ENCODE peak calls at places on chromosomes 3 and 15, in seven cellular contexts. P is nephron progenitor cell, T is prostate gland, Q is AG04449, M is psoas muscle, D is HFF-Myc, I is fibroblast of villous mesenchyme. B is an unnamed sample.

GRCh38 chr3:20904674-20905073 is 718.7 kb upstream of the SGO1 start:
- DNase-seq in P (no peak), T (no peak), Q (no peak), M (no peak), D (no peak), I (no peak), B (no peak)

GRCh38 chr3:132573657-132574260 is 23.3 kb upstream of the ACKR4 start:
- DNase-seq in P (no peak), T (no peak), Q (no peak), M (no peak), D (no peak), I (peak), B (no peak)

GRCh38 chr3:128282392-128283196 is 129.3 kb downstream of the EEFSEC start:
- DNase-seq in P (no peak), T (peak), Q (no peak), M (peak), D (no peak), I (peak), B (peak)

GRCh38 chr3:105233056-105233455 is 133.7 kb upstream of the ALCAM start:
- DNase-seq in P (no peak), T (no peak), Q (peak), M (no peak), D (no peak), I (no peak), B (no peak)

GRCh38 chr3:46221368-46221767 is 13.3 kb upstream of the CCR1 start:
- DNase-seq in P (no peak), T (no peak), Q (no peak), M (no peak), D (no peak), I (no peak), B (no peak)

GRCh38 chr15:64690578-64691296 is 84.7 kb downstream of the RBPMS2 start:
- DNase-seq in P (no peak), T (no peak), Q (no peak), M (no peak), D (no peak), I (no peak), B (no peak)

GRCh38 chr3:122273498-122273897 is 51.5 kb upstream of the CSTA start:
- DNase-seq in P (no peak), T (no peak), Q (no peak), M (no peak), D (no peak), I (no peak), B (no peak)

GRCh38 chr3:159548675-159549335 is 439.8 kb upstream of the IL12A start:
- DNase-seq in P (no peak), T (no peak), Q (peak), M (no peak), D (no peak), I (no peak), B (no peak)

GRCh38 chr15:28979208-28979891 is 93.6 kb downstream of the APBA2 start:
- DNase-seq in P (no peak), T (no peak), Q (no peak), M (no peak), D (no peak), I (no peak), B (no peak)

GRCh38 chr3:43024183-43024865 is 45.2 kb downstream of the GASK1A start:
- DNase-seq in P (no peak), T (no peak), Q (no peak), M (no peak), D (no peak), I (no peak), B (no peak)

GRCh38 chr3:42179110-42179725 is 86.8 kb downstream of the CCK start:
- DNase-seq in P (peak), T (no peak), Q (peak), M (peak), D (peak), I (peak), B (peak)

GRCh38 chr3:186079925-186080324 is 29.0 kb downstream of the ETV5 start:
- DNase-seq in P (no peak), T (no peak), Q (no peak), M (no peak), D (no peak), I (no peak), B (no peak)

GRCh38 chr3:196688349-196688748 is 23.7 kb downstream of the CEP19 start:
- DNase-seq in P (no peak), T (no peak), Q (peak), M (peak), D (no peak), I (peak), B (peak)

GRCh38 chr15:89999676-90000174 is 1.4 kb upstream of the ZNF710 start:
- DNase-seq in P (peak), T (no peak), Q (no peak), M (peak), D (no peak), I (peak), B (no peak)

GRCh38 chr15:60592386-60593339 is 113.7 kb upstream of the ICE2 start:
- DNase-seq in P (peak), T (peak), Q (no peak), M (peak), D (no peak), I (peak), B (no peak)

GRCh38 chr3:150227839-150228238 is 180.3 kb upstream of the TSC22D2 start:
- DNase-seq in P (peak), T (peak), Q (no peak), M (no peak), D (no peak), I (peak), B (no peak)

GRCh38 chr15:57551717-57552677 is 39.7 kb upstream of the MYZAP start:
- DNase-seq in P (peak), T (no peak), Q (peak), M (no peak), D (peak), I (peak), B (no peak)

GRCh38 chr3:100386437-100387064 is 14.3 kb downstream of the TOMM70 start:
- DNase-seq in P (no peak), T (no peak), Q (no peak), M (no peak), D (no peak), I (peak), B (no peak)

GRCh38 chr3:160931474-160931873 is 173.7 kb downstream of the B3GALNT1 start:
- DNase-seq in P (no peak), T (no peak), Q (no peak), M (no peak), D (peak), I (peak), B (peak)

GRCh38 chr3:169591159-169591951 is 72.2 kb downstream of the MECOM start:
- DNase-seq in P (no peak), T (no peak), Q (no peak), M (no peak), D (no peak), I (no peak), B (no peak)

GRCh38 chr15:71136159-71137137 is 21.2 kb downstream of the THSD4 start:
- DNase-seq in P (no peak), T (no peak), Q (no peak), M (no peak), D (peak), I (peak), B (no peak)
- TF ChIP-seq CTCF in P (no peak), T (no peak), Q (peak), M (no peak), D (peak), I (peak), B (no peak)

GRCh38 chr3:188031106-188031505 is 122.9 kb upstream of the LPP start:
- DNase-seq in P (no peak), T (no peak), Q (no peak), M (no peak), D (no peak), I (no peak), B (no peak)
- TF ChIP-seq CTCF in P (no peak), T (no peak), Q (no peak), M (no peak), D (no peak), I (no peak), B (no peak)

GRCh38 chr3:4741404-4742307 is 237.6 kb upstream of the BHLHE40 start:
- DNase-seq in P (no peak), T (peak), Q (peak), M (peak), D (peak), I (peak), B (peak)
- TF ChIP-seq CTCF in P (no peak), T (no peak), Q (no peak), M (no peak), D (no peak), I (no peak), B (no peak)

DNA sequence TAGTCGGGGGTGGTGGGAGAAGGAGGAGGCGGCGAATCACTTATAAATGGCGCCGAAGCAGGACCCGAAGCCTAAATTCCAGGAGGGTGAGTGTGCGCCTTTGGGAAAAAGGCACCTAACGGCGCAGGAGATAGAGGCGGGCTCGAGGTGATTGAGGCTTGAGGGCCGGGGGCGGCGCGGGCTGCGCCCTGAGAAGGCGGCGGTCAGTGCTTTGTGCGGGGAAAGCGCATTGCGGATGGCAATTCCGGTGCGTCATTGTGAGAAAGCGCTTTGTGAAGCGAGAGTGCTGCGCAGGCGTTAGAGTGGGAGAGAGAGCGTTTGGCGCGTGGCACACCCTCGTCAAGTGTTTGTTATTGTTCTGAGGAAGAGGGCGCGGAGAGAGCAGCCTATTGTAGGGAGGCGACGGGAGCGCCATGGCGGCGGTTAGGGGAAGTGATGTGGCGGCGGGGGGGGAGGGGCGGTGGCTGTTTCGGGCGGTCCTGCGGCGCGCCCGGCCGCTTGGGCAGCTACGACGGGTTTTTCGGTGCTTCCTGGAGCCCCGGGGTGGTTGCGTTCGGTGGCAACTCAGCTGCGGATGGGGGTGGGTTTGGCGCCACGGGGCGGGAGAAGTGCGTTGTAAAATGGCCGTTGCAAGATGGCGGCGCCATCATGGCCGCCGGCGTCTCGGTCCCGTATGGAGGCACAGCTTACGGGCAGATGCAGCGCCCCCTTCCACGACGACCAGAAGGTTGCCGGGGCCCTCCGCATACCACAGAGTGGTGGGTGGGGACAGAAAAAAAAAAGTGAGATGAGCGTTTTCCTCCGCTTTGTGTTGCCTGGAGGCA is 494 bp downstream of the MORF4L1 start:
- DNase-seq in P (peak), T (peak), Q (no peak), M (peak), D (peak), I (peak), B (peak)
- TF ChIP-seq CTCF in P (peak), T (no peak), Q (peak), M (peak), D (peak), I (peak), B (peak)

GRCh38 chr15:38861108-38861507 is 296.5 kb upstream of the RASGRP1 start:
- DNase-seq in P (no peak), T (no peak), Q (no peak), M (no peak), D (no peak), I (peak), B (no peak)

GRCh38 chr15:38862104-38862503 is 297.5 kb upstream of the RASGRP1 start:
- DNase-seq in P (no peak), T (no peak), Q (no peak), M (no peak), D (no peak), I (no peak), B (no peak)

GRCh38 chr15:38864827-38865604 is 300.4 kb upstream of the RASGRP1 start:
- DNase-seq in P (no peak), T (no peak), Q (peak), M (peak), D (no peak), I (peak), B (peak)

GRCh38 chr15:38863381-38863780 is 298.8 kb upstream of the RASGRP1 start:
- DNase-seq in P (no peak), T (no peak), Q (no peak), M (no peak), D (no peak), I (no peak), B (no peak)

GRCh38 chr15:38864122-38864521 is 299.5 kb upstream of the RASGRP1 start:
- DNase-seq in P (no peak), T (no peak), Q (no peak), M (no peak), D (no peak), I (no peak), B (no peak)
- TF ChIP-seq CTCF in P (no peak), T (no peak), Q (no peak), M (no peak), D (peak), I (no peak), B (peak)

DNA sequence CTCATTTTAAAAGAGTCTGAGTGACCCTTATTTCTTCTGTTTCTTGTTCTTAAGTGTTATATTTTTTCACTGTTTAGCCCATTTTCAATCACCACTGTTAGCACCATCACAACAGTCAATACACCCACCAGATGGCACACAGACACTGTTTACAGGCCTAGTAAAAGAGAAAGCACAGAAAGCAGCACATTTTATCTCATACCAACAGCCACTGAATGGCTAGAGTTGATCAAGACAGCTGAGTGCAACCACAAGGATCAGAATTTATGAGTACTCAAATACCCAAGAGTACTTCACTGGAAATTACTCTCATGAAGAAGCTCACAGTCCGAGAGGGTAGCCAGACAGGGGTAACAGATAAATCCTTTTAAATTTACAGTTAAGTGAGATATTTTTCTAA is 127.0 kb downstream of the TFDP2 start:
- DNase-seq in P (no peak), T (no peak), Q (no peak), M (no peak), D (peak), I (peak), B (no peak)
- TF ChIP-seq CTCF in P (no peak), T (no peak), Q (no peak), M (peak), D (peak), I (peak), B (no peak)

GRCh38 chr15:92053727-92054316 is 200.3 kb downstream of the SLCO3A1 start:
- DNase-seq in P (no peak), T (no peak), Q (no peak), M (no peak), D (no peak), I (no peak), B (no peak)
- TF ChIP-seq CTCF in P (peak), T (no peak), Q (no peak), M (peak), D (no peak), I (peak), B (peak)

DNA sequence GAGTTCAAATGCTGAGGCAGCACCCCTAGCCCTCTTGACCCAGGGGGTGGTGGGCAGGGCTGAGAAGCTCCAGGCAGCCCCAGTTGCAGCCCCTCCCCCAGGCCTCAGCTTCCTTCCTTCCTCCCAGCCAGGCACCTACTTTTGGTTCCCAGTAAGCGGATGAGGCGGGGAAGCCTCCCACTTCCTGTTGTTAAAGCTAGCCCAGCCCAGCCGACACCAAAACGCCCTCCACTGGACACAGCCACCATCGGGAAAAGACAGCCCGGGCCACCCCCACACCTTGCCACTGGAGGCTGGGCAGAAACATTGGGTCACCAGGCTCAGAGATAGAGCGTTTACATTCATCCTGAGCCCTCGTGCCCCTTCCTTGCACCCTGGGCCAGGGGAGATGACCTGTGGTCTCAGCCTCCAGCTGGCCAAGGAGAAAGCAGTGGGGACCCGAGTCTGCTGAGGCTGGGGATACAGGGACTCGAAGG is 3.5 kb downstream of the DUSP7 start:
- DNase-seq in P (peak), T (peak), Q (no peak), M (peak), D (no peak), I (peak), B (peak)
- TF ChIP-seq CTCF in P (no peak), T (peak), Q (peak), M (peak), D (peak), I (peak), B (peak)

B was measured in AG09319.